ENCODE peak calls at places on chromosomes 12 and 14, in four cellular contexts. L is SK-N-SH, Z is K562, W is HepG2. T is an unnamed sample.

GRCh38 chr14:84006643-84007137 is 1523.3 kb upstream of the FLRT2 start:
- DNase-seq in L (no peak), Z (no peak), W (no peak), T (no peak)

GRCh38 chr12:44874981-44875416 is 1.1 kb downstream of the NELL2 start:
- DNase-seq in W (no peak), Z (no peak), L (peak), T (no peak)

GRCh38 chr12:122732170-122732569 is 1.5 kb upstream of the HCAR1 start:
- DNase-seq in L (no peak), W (no peak), Z (no peak), T (no peak)

GRCh38 chr14:39015964-39016577 is 87.0 kb downstream of the SEC23A start:
- DNase-seq in Z (no peak), W (no peak), L (no peak), T (no peak)

GRCh38 chr12:67593041-67593870 is 55.3 kb upstream of the DYRK2 start:
- DNase-seq in W (no peak), Z (no peak), L (no peak), T (no peak)

GRCh38 chr12:94271351-94271750 is 123.0 kb downstream of the PLXNC1 start:
- DNase-seq in Z (no peak), L (no peak), W (no peak), T (no peak)

GRCh38 chr12:52399756-52400155 is 6.4 kb downstream of the KRT82 start:
- DNase-seq in L (no peak), W (no peak), Z (no peak), T (no peak)

GRCh38 chr12:25817166-25817565 is 141.3 kb upstream of the RASSF8 start:
- DNase-seq in L (no peak), Z (no peak), W (no peak), T (no peak)

GRCh38 chr12:25591132-25591531 is 38.0 kb upstream of the LMNTD1 start:
- DNase-seq in W (no peak), Z (no peak), L (no peak), T (no peak)

GRCh38 chr14:22466520-22466919 is 122.5 kb downstream of the DAD1 start:
- DNase-seq in W (no peak), L (no peak), Z (no peak), T (no peak)

GRCh38 chr12:52148541-52149181 is 43.2 kb downstream of the KRT80 start:
- DNase-seq in W (no peak), Z (peak), L (no peak), T (no peak)

GRCh38 chr14:52299692-52300278 is 14.3 kb upstream of the PTGER2 start:
- DNase-seq in W (peak), Z (peak), L (peak), T (no peak)

GRCh38 chr12:126772171-126772864 is 1494.7 kb upstream of the TMEM132C start:
- DNase-seq in Z (peak), L (no peak), W (peak), T (peak)

GRCh38 chr14:35122696-35123387 is 490 bp downstream of the PRORP start:
- DNase-seq in W (peak), L (peak), Z (no peak), T (no peak)

GRCh38 chr12:80018119-80018518 is 81.2 kb upstream of the OTOGL start:
- DNase-seq in W (no peak), Z (no peak), L (no peak), T (no peak)

GRCh38 chr12:124847675-124848074 is 16.0 kb downstream of the SCARB1 start:
- DNase-seq in Z (no peak), W (peak), L (no peak), T (no peak)

GRCh38 chr12:107967170-107967569 is 161.9 kb upstream of the WSCD2 start:
- DNase-seq in Z (no peak), W (no peak), L (no peak), T (no peak)

GRCh38 chr12:10721654-10722501 is 1.2 kb downstream of the YBX3 start:
- DNase-seq in Z (peak), L (no peak), W (peak), T (peak)

GRCh38 chr14:68935761-68936209 is 43.3 kb downstream of the ACTN1 start:
- DNase-seq in L (no peak), Z (peak), W (no peak), T (no peak)

GRCh38 chr12:1920436-1920835 is 2.0 kb upstream of the CACNA2D4 start:
- DNase-seq in W (no peak), Z (no peak), L (no peak), T (no peak)

GRCh38 chr12:113469893-113470743 is 1.6 kb downstream of the LHX5 start:
- DNase-seq in W (no peak), L (peak), Z (no peak), T (no peak)

GRCh38 chr14:31027847-31028246 is 1.7 kb upstream of the STRN3 start:
- DNase-seq in W (no peak), Z (no peak), L (peak), T (no peak)
- TF ChIP-seq TAF1 in W (no peak), Z (no peak), L (no peak), T (no peak)

DNA sequence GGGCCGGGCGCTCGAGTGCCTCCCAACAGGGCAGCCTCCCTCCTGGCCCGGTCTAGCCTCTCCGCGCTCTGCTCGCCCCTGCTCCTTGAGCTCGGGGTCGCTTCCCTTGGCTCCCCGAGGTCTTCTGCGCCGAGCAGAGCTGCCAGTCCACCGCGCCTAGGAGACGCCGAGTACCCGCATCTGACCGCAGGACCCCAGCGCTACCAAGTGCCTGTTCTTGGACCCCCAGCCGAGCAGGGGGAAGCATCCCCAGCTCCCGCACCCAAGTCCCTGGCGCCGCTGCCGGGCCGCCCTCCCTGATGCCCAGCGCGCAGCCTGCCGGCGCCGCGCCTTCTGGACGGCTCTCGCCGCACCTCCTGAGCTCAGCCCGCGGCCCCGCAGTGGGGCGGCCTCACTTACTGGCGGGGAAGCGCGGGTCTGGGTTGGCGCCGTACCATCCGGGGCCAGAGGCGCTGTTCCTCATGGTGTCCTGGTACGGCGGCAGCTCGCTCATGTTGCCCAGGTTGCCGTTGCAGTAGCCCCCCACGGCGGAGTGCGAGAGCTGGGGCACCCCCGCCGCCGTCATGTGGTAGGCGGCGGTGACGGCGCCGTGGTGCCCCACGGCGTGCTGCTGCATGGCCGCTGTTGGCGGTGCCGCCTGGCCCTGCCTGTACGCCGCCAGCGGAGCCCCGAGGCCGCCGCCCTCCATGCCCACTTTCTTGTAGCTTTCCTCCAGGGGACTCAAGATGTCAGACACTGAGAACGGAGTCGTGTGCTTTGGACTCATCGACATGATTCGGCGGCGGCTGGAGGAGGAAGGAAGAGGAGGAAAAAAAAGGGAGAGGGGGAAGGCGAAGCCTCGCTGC is 1.2 kb downstream of the NKX2-1 start:
- DNase-seq in L (peak), Z (no peak), W (no peak), T (no peak)
- TF ChIP-seq FOXM1 in L (no peak), Z (no peak), W (no peak), T (no peak)

DNA sequence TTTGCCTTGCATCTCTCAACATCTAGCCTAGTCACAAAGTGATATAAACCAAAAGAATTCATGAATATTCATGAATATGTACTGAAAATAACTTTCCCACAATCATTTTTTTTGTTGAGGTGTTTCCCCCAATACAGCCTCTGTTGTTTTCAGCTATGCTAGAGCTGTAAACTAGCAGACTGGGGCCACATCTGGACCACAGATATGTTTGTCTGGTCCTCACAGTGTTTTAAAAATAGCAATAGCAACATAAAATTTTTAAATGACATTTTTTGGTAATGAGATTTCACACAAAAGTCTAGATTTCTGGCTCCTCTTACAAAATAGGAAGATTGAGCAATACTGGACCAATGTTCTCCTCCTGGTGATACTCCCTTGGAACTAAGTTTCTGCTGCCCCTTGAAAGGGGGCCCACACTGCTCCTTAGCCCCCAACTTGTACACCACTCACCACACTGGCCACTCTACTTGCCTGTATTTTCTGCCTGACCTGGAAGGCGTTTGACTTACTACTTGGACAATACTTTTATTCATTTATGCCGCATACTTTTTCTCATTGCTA is 81.2 kb downstream of the BMP4 start:
- DNase-seq in Z (no peak), L (no peak), W (no peak), T (no peak)
- TF ChIP-seq TAF1 in Z (no peak), L (no peak), W (no peak), T (no peak)

GRCh38 chr12:31370645-31371620 is 45.0 kb upstream of the SINHCAF start:
- DNase-seq in W (peak), L (no peak), Z (no peak), T (no peak)
- TF ChIP-seq FOXM1 in W (no peak), L (no peak), Z (no peak), T (no peak)

GRCh38 chr12:92192361-92192760 is 46.7 kb upstream of the BTG1 start:
- DNase-seq in L (no peak), Z (no peak), W (no peak), T (no peak)
- TF ChIP-seq TAF1 in L (no peak), Z (no peak), W (no peak), T (no peak)

GRCh38 chr12:23756416-23756815 is 193.1 kb downstream of the SOX5 start:
- DNase-seq in Z (no peak), L (no peak), W (no peak), T (no peak)

GRCh38 chr12:23752245-23752644 is 197.2 kb downstream of the SOX5 start:
- DNase-seq in Z (no peak), L (no peak), W (no peak), T (no peak)

GRCh38 chr12:23753627-23754358 is 195.7 kb downstream of the SOX5 start:
- DNase-seq in L (no peak), Z (no peak), W (no peak), T (no peak)

GRCh38 chr12:23760495-23760894 is 189.0 kb downstream of the SOX5 start:
- DNase-seq in W (no peak), L (no peak), Z (no peak), T (no peak)

GRCh38 chr12:23757541-23757962 is 191.9 kb downstream of the SOX5 start:
- DNase-seq in W (peak), L (no peak), Z (no peak), T (no peak)
- TF ChIP-seq FOXM1 in W (no peak), L (no peak), Z (no peak), T (no peak)

DNA sequence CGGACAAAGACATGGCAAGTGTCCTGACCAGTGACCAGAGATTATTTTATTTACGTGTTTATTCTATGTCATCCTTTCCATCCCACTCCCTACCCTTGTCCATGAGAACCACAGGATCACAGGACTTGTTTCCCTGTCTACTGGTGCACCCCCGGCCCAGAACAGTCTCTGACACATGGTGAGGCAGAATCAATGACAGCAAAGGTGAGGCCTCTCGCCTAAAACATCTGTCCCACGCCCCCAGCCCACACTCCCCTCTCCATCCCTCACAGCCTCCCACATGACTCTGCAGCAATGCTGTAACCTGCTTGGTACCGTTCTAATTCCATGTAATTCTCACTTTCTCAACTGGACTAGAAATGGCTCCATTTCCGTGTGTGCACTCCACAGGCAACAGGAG is 149.9 kb downstream of the PIWIL1 start:
- DNase-seq in W (no peak), L (no peak), Z (no peak), T (no peak)
- TF ChIP-seq TAF1 in W (no peak), L (no peak), Z (no peak), T (no peak)

GRCh38 chr12:5000658-5001390 is 42.9 kb upstream of the KCNA5 start:
- DNase-seq in L (no peak), Z (no peak), W (no peak), T (no peak)
- TF ChIP-seq FOXM1 in L (no peak), Z (no peak), W (no peak), T (no peak)

DNA sequence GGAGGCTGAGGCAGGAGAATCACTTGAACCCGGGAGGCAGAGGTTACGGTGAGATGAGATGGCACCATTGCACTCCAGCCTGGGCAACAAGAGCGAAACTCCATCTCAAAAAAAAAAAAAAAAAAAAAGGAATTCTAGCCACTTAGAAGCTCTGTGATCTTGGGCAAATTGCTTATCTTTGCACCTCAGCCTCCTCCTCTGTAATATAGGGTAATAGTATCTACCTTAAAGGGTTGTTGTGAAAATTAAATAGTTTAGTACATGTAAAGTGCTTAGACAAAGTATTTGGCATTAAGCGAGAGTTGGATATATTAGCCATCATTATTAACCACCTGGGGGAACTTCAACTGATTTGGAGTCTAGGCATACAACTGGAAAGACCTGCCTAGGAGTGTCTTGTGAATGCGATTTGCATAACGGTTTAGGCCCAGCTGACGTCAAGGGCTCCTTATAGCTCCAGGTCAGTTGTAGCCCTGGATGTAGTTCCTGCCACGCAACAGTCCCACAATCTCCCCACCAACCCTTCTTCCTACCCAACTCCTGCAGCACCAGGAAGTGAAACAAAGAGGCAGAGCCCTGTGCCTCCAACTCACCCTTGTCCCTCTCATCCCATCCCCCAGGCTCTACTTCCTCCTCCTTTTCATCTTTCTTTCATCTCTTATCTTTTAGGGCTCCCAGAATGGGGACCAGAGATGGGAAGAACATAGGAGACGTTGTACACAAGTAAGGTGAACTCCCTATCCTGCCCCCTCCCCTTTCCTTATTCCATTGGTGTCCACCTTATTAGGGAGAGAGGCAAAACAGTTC is 2.1 kb upstream of the IL23A start:
- DNase-seq in Z (peak), W (no peak), L (no peak), T (peak)
- TF ChIP-seq TAF1 in Z (peak), W (no peak), L (no peak), T (no peak)